ENCODE peak calls at places on chromosomes 11 and 22, in four cellular contexts. Q, V, N and S are unnamed samples.

GRCh38 chr11:128575956-128576340 is 11.4 kb downstream of the ETS1 start:
- DNase-seq in V (peak; percentile 25), Q (no peak), N (peak; percentile 82), S (no peak)

GRCh38 chr22:17972385-17973181 is 51.8 kb downstream of the MICAL3 start:
- DNase-seq in N (peak; percentile 60), V (peak; percentile 86), Q (no peak), S (no peak)

GRCh38 chr11:45209904-45210699 is 63.7 kb downstream of the PRDM11 start:
- DNase-seq in Q (no peak), N (peak; percentile 79), V (no peak), S (peak; percentile 41)

GRCh38 chr22:43867839-43868652 is 5.7 kb upstream of the SULT4A1 start:
- DNase-seq in V (peak; percentile 72), N (peak; percentile 70), Q (peak; percentile 71), S (peak; percentile 84)

GRCh38 chr11:68940651-68941323 is 37.1 kb downstream of the IGHMBP2 start:
- DNase-seq in V (peak; percentile 56), Q (no peak), N (no peak), S (no peak)

GRCh38 chr11:114134870-114135269 is 75.4 kb downstream of the ZBTB16 start:
- DNase-seq in N (peak; percentile 97), V (peak; percentile 95), Q (no peak), S (no peak)

GRCh38 chr11:117180020-117180419 is 1.5 kb downstream of the SIDT2 start:
- DNase-seq in V (no peak), Q (no peak), N (peak; percentile 48), S (no peak)

GRCh38 chr22:39943366-39943765 is 16.8 kb upstream of the TMA7B start:
- DNase-seq in N (no peak), Q (no peak), V (no peak), S (no peak)

GRCh38 chr22:45210577-45211431 is 29.9 kb downstream of the KIAA0930 start:
- DNase-seq in V (no peak), N (no peak), Q (no peak), S (no peak)

DNA sequence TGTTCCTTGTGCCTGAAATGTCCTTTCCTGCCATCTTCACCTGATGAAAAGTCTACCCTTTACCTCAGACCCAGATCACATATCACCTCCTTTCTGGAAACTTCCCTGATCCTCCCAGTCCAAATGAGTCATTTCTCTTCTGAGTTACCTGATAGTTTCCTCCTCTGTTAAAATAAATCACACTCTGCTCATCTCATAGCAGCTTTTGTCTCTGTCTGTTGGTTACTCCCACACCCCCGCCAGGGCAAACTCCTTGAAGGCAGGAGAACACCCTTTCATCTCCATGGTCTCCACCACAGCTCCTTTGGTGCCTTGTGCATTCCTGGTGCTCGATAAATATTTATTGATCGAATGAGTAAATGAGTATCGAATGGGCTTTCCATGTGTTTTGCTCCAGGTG is 178.0 kb downstream of the GRIK4 start:
- DNase-seq in N (no peak), V (no peak), Q (no peak), S (no peak)
- H4K91ac ChIP-seq in N (no peak overlapping the region), V (no peak overlapping the region), Q (no peak overlapping the region), S (no peak overlapping the region)

GRCh38 chr22:37627545-37627944 is 11.9 kb upstream of the SH3BP1 start:
- DNase-seq in Q (no peak), V (no peak), N (no peak), S (no peak)
- H3K36me3 ChIP-seq in Q (peaks cover 2% of the 10 kb centered on the region), V (peaks cover 51% of the 10 kb centered on the region), N (peaks cover 81% of the 10 kb centered on the region), S (peaks cover 93% of the 10 kb centered on the region)

GRCh38 chr22:28730146-28730545 is 11.5 kb downstream of the CHEK2 start:
- DNase-seq in V (no peak), N (no peak), Q (no peak), S (no peak)

GRCh38 chr22:28728621-28729313 is 12.9 kb downstream of the CHEK2 start:
- DNase-seq in Q (no peak), N (peak; percentile 35), V (no peak), S (no peak)

GRCh38 chr22:28736296-28737155 is 5.1 kb downstream of the CHEK2 start:
- DNase-seq in N (no peak), V (no peak), Q (no peak), S (no peak)

DNA sequence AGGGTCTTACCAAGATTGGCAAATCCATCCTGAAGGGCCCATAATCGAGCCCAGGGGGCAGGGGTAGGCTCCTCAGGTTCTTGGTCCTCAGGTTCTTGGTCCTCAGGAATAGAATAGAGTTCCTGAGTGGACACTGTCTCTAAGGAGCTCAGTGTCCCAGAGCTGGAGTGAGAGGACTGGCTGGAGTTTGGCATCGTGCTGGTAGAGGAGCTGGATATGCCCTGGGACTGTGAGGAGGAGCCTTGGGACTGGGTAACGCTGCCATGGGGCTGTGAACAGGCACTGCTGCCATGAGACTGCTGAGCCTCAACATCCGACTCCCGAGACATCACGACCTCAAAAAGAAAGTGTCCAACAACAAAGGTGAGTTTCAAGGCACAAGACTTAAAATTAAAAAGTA is 7.2 kb downstream of the CHEK2 start:
- DNase-seq in N (no peak), Q (no peak), V (no peak), S (no peak)
- H2BK12ac ChIP-seq in N (no peak overlapping the region), Q (peak overlapping the region; percentile 56), V (no peak overlapping the region), S (no peak overlapping the region)

GRCh38 chr11:123196060-123196714 is 1.1 kb upstream of the CLMP start:
- DNase-seq in V (peak; percentile 75), Q (no peak), N (no peak), S (no peak)
- H4K91ac ChIP-seq in V (peak overlapping the region; percentile 91), Q (peak overlapping the region; percentile 92), N (peak overlapping the region; percentile 88), S (no peak overlapping the region)

DNA sequence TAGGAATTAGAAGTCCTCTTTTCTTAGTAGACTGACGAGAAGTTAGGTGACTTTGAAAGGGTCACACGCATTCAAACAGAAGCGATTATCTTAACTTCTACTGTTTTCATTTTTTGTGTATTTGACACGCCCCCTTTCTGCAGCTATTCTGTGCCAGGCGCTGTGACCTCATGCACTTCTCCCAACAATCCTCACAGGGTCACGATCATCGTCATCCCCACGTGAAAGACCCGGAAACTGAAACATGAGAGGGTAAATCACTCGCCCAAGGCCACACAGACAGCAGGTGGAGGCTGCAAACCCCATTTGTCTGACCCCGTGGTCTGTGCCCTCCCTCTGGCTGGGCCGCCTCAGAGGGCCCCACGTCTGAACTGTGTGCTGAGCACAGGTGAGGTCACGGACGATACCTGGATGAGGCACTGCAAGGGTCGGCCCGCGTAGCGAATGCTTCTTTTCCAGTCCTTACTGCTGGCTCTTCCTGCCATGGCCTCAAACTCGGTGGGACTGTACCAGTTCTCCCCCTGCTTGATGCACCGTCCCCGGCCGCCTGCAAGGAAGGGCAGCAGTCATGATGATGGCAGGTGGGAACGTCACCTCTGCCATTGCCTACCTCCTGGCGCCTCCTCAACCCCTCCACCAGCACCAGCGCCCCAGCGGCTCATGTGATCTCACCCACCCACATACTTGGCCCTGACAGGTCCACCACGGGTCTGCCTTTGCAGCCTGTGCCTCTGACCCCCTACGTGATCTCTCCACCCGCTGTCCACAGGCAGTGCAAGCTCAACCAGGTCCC is 8.4 kb downstream of the DEAF1 start:
- DNase-seq in Q (no peak), V (no peak), N (no peak), S (no peak)
- H3K36me3 ChIP-seq in Q (peaks cover 6% of the 10 kb centered on the region), V (peaks cover 50% of the 10 kb centered on the region), N (peaks cover 59% of the 10 kb centered on the region), S (peaks cover 46% of the 10 kb centered on the region)

GRCh38 chr11:57798905-57799559 is 37.4 kb downstream of the CTNND1 start:
- DNase-seq in Q (no peak), N (peak; percentile 31), V (peak; percentile 28), S (no peak)
- H2BK12ac ChIP-seq in Q (no peak overlapping the region), N (no peak overlapping the region), V (no peak overlapping the region), S (no peak overlapping the region)

DNA sequence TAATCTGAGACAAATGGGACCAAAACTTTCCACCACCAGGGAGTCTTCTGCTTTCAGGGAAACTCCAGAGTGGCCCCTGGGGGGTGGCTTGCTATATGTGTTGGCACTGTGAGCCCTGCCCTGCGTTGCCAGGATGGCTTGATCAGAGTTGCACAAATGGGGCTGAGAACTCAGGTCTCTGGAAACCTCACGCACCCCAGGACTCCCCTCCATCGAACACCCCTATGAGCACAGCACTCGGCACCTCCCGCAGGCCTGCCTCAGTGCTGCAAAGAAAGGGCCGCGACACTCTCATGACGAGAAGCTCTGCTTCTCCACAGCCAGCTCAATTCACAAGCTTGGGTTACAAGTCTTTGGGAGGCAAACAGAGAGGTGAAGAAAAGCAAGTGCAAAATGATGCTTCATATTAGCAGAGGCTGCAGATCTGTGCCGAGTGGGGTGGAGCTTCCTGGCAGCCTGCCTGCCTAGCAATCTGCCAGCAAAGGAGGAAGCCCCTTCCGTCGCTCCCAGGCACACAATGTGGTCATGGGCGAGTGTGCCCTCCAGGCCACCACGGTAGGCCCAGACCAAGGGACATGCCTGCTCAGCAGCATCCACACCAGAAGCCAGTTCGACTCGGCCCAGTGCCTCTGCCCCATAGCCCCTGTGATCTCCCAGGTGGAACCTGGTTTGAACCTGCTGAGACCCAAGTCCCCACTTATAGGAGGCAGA is 55.7 kb downstream of the MYH9 start:
- DNase-seq in V (peak; percentile 28), Q (no peak), N (peak; percentile 59), S (no peak)
- H4K91ac ChIP-seq in V (peak overlapping the region; percentile 76), Q (peak overlapping the region; percentile 79), N (peak overlapping the region; percentile 96), S (no peak overlapping the region)

DNA sequence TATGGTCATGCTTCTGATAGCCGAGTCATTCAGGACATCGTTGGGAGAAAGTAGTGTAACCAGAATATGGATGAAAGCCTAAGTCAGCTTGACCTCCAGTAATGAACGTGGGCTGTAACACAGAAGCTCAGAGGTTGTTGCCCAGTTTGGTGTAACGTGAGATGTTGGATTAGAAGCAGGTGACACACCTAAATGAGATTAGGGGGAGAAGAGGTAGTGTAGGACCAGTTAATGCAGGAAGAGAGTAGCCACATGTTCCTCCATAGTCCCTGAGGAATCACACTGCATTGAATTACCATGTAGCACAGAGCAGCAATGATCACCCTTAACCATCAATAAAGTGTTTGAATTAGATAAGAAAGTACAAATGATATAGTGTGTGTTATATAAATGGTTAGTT is 20.4 kb downstream of the FBXO7 start:
- DNase-seq in N (no peak), V (no peak), Q (no peak), S (no peak)
- H3K36me3 ChIP-seq in N (peaks cover 19% of the 10 kb centered on the region), V (peaks cover 10% of the 10 kb centered on the region), Q (no peaks in the 10 kb centered on the region), S (peaks cover 100% of the 10 kb centered on the region)

DNA sequence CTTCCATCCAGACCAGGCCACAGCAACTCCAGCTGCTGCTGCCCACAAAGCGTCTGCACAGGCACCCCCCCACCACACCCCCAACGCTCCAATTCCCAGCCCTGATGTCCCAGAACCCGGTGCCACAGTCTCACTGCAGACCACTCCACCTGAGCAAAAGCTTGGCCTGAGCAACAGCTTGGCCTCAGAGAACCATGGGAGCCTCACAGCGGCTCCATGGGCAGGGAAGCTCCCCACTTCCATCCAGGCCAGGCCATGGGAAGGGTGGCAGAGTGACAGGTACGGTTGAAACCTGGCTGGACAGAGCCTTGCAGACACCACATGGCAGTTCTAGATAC is 13.2 kb downstream of the PLXNB2 start:
- DNase-seq in V (no peak), N (no peak), Q (no peak), S (no peak)
- H2BK12ac ChIP-seq in V (peak overlapping the region; percentile 19), N (peak overlapping the region; percentile 20), Q (peak overlapping the region; percentile 97), S (peak overlapping the region; percentile 86)

GRCh38 chr11:36148701-36149100 is 140.5 kb downstream of the COMMD9 start:
- DNase-seq in V (no peak), Q (no peak), N (no peak), S (no peak)
- H4K91ac ChIP-seq in V (peak overlapping the region; percentile 70), Q (no peak overlapping the region), N (peak overlapping the region; percentile 57), S (no peak overlapping the region)